ENCODE peak calls at places on chromosomes 11 and 22, in ten cellular contexts. X is GM12865, Q is astrocyte of the cerebellum, P is GM23338, D is sigmoid colon, L is AG09309, T is fibroblast of mammary gland, M is A549, C is HCT116, F is esophagus squamous epithelium. S is an unnamed sample.

GRCh38 chr11:18191376-18191775 is 18.7 kb downstream of the MRGPRX4 start:
- DNase-seq in M (no peak), Q (no peak), T (no peak), F (no peak), D (no peak), L (no peak), X (no peak), C (no peak), P (no peak), S (no peak)

GRCh38 chr22:41327124-41327523 is 25.8 kb downstream of the ZC3H7B start:
- DNase-seq in P (no peak), C (no peak), Q (no peak), F (no peak), T (no peak), M (no peak), D (no peak), X (no peak), L (no peak), S (no peak)

GRCh38 chr11:129728571-129728970 is 87.1 kb upstream of the TMEM45B start:
- DNase-seq in T (no peak), D (no peak), X (no peak), Q (no peak), M (no peak), C (no peak), L (no peak), F (no peak), P (no peak), S (peak; percentile 63)

GRCh38 chr11:118705111-118705741 is 25.8 kb upstream of the TREH start:
- DNase-seq in L (no peak), C (no peak), P (no peak), T (no peak), D (no peak), M (no peak), X (peak; percentile 53), F (no peak), Q (no peak), S (no peak)

GRCh38 chr11:16791494-16791961 is 53.1 kb downstream of the C11orf58 start:
- DNase-seq in M (peak; percentile 75), F (no peak), Q (peak; percentile 91), X (no peak), L (peak; percentile 64), P (no peak), D (no peak), C (peak; percentile 62), T (peak; percentile 93), S (no peak)

GRCh38 chr11:46009647-46010046 is 87.2 kb downstream of the LARGE2 start:
- DNase-seq in T (peak; percentile 17), C (no peak), Q (no peak), L (no peak), M (no peak), X (no peak), F (no peak), P (no peak), D (no peak), S (no peak)

GRCh38 chr22:17565986-17566687 is 2.8 kb downstream of the SLC25A18 start:
- DNase-seq in D (no peak), X (no peak), M (no peak), C (no peak), L (no peak), F (no peak), T (no peak), Q (no peak), P (no peak), S (no peak)

GRCh38 chr11:124421043-124421442 is 3.6 kb downstream of the OR8B4 start:
- DNase-seq in P (no peak), F (no peak), T (no peak), M (no peak), D (no peak), X (no peak), C (no peak), Q (no peak), L (no peak), S (no peak)

GRCh38 chr11:71500601-71501021 is 26.5 kb upstream of the KRTAP5-7 start:
- DNase-seq in C (peak; percentile 2), T (no peak), D (no peak), P (no peak), F (no peak), X (no peak), M (no peak), L (no peak), Q (no peak), S (no peak)

GRCh38 chr11:126840201-126840886 is 160.2 kb downstream of the KIRREL3 start:
- DNase-seq in X (no peak), M (no peak), F (no peak), P (no peak), L (peak; percentile 52), D (no peak), T (peak; percentile 5), C (no peak), Q (no peak), S (no peak)

GRCh38 chr11:12397953-12398352 is 20.6 kb downstream of the PARVA start:
- DNase-seq in X (no peak), M (peak; percentile 50), C (no peak), L (peak; percentile 86), D (peak; percentile 96), T (peak; percentile 99), P (no peak), F (no peak), Q (peak; percentile 59), S (no peak)

GRCh38 chr11:121418625-121419114 is 33.4 kb upstream of the SORL1 start:
- DNase-seq in P (no peak), D (no peak), T (no peak), C (no peak), F (no peak), M (no peak), L (no peak), Q (no peak), X (peak; percentile 29), S (no peak)

GRCh38 chr11:27174026-27174425 is 133.4 kb downstream of the BBOX1 start:
- DNase-seq in Q (no peak), P (no peak), L (no peak), M (no peak), T (no peak), C (no peak), F (no peak), D (no peak), X (no peak), S (peak; percentile 90)

GRCh38 chr11:12137005-12137690 is 26.8 kb downstream of the MICAL2 start:
- DNase-seq in F (no peak), D (peak; percentile 86), X (no peak), T (no peak), M (no peak), C (no peak), Q (no peak), P (no peak), L (no peak), S (peak; percentile 73)

GRCh38 chr11:9566561-9567063 is 6.9 kb upstream of the WEE1 start:
- DNase-seq in Q (no peak), D (no peak), F (no peak), T (peak; percentile 58), M (no peak), L (peak; percentile 65), P (no peak), C (no peak), X (no peak), S (no peak)

GRCh38 chr22:44195189-44195871 is 14.6 kb downstream of the PARVG start:
- DNase-seq in D (peak; percentile 52), P (no peak), X (peak; percentile 48), Q (no peak), C (no peak), T (no peak), F (no peak), M (no peak), L (no peak), S (no peak)

GRCh38 chr11:120746395-120746794 is 234.8 kb downstream of the GRIK4 start:
- DNase-seq in P (peak; percentile 24), Q (no peak), F (no peak), L (no peak), M (no peak), D (no peak), T (no peak), C (no peak), X (no peak), S (no peak)

GRCh38 chr11:36426226-36426848 is 83.7 kb downstream of the TRAF6 start:
- DNase-seq in F (no peak), C (no peak), M (no peak), D (no peak), Q (no peak), X (no peak), P (no peak), T (no peak), L (no peak), S (no peak)

GRCh38 chr22:19105867-19106802 is 16.1 kb downstream of the DGCR2 start:
- DNase-seq in T (no peak), F (no peak), C (no peak), M (no peak), P (peak; percentile 51), Q (no peak), D (peak; percentile 68), L (no peak), X (peak; percentile 51), S (no peak)
- TF ChIP-seq CTCF in T (peak; percentile 27), F (no peak), C (peak; percentile 50), M (no peak), P (peak; percentile 48), Q (no peak), D (no peak), L (peak; percentile 17), X (peak; percentile 49), S (peak; percentile 25)

DNA sequence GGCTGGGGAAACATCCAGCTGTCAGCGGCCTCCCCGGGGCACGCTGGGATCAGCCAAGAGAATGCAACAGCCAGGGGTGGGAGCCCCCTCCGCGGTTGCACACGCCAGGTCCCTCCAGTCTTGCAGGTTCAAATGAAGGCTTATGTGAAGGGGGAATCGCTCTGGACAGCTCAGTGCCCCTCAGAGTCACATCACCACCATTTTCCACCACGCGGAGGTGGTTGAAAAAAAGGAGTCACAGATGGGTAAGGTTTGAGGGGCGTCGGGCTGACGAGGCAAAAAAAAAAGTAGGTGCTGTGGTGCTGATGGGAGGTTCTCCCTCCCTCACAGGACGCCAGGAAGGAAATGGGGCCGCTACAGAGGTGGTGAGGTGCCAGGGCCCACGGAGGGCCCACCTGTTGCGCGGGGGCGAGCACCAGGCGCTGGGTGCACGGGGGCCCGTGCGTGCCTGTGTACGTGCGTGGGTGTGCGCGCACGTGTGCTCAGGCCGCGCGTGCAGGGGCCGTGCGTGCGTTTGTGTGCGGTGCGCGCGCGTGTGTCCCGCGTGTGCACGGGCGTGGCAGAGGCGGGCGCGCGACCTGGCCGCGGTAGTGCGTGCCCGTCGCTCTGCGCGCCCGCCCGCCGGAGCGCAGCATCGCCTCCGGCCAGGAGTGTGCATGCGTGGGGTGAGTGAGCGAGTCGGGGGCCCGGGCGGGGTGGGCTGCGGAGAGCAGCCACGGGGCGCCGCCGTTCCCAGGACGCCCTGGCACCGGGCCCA is 3.0 kb downstream of the PDGFB start:
- DNase-seq in D (no peak), Q (no peak), F (no peak), X (no peak), M (no peak), P (no peak), L (no peak), T (no peak), C (no peak), S (no peak)
- H3K4me3 ChIP-seq in D (peak overlapping the region; percentile 42), Q (no peak overlapping the region), F (peak overlapping the region; percentile 59), X (no peak overlapping the region), M (peak overlapping the region; percentile 54), P (peak overlapping the region; percentile 78), L (no peak overlapping the region), T (no peak overlapping the region), C (peak overlapping the region; percentile 80), S (peak overlapping the region; percentile 69)

GRCh38 chr11:19879309-19880087 is 166.9 kb downstream of the NAV2 start:
- DNase-seq in X (no peak), M (no peak), L (no peak), D (peak; percentile 70), T (no peak), C (no peak), F (no peak), P (no peak), Q (no peak), S (no peak)
- TF ChIP-seq CTCF in X (no peak), M (no peak), L (no peak), D (no peak), T (no peak), C (no peak), F (no peak), P (no peak), Q (no peak), S (no peak)

GRCh38 chr11:104968365-104968855 is at the start of gene CASP4:
- DNase-seq in M (peak; percentile 18), C (peak; percentile 18), P (no peak), F (no peak), D (no peak), L (peak; percentile 48), Q (peak; percentile 9), T (peak; percentile 85), X (peak; percentile 50), S (peak; percentile 31)
- H3K4me3 ChIP-seq in M (peak within 1 kb of the TSS; percentile 47), C (peak within 1 kb of the TSS; percentile 53), P (no peak within 1 kb of the TSS), F (peak within 1 kb of the TSS; percentile 46), D (peak within 1 kb of the TSS; percentile 43), L (peak within 1 kb of the TSS; percentile 56), Q (peak within 1 kb of the TSS; percentile 17), T (peak within 1 kb of the TSS; percentile 66), X (peak within 1 kb of the TSS; percentile 92), S (peak within 1 kb of the TSS; percentile 61)

S was measured in LNCaP clone FGC.